ENCODE peak calls at places on chromosomes 13 and 19, in seven cellular contexts. J is GM06990, V is stomach, K is HFF-Myc, W is left ventricle myocardium inferior, S is nephron progenitor cell, O is uterus. I is an unnamed sample.

GRCh38 chr13:45621950-45622349 is 6.4 kb upstream of the ERICH6B start:
- DNase-seq in J (no peak), W (no peak), S (no peak), O (no peak), K (no peak), V (no peak), I (no peak)

GRCh38 chr19:40575326-40575725 is 1.3 kb upstream of the SHKBP1 start:
- DNase-seq in W (no peak), K (no peak), S (no peak), J (no peak), O (no peak), V (no peak), I (no peak)

GRCh38 chr19:40674291-40674690 is 16.2 kb downstream of the NUMBL start:
- DNase-seq in O (no peak), J (no peak), S (no peak), W (no peak), K (no peak), V (no peak), I (no peak)

GRCh38 chr19:3868770-3869456 is at the start of gene ZFR2:
- DNase-seq in W (no peak), J (no peak), V (no peak), O (no peak), S (peak; percentile 63), K (no peak), I (no peak)

GRCh38 chr13:52127378-52127777 is 1.5 kb downstream of the NEK5 start:
- DNase-seq in W (no peak), J (no peak), V (no peak), K (no peak), O (no peak), S (no peak), I (no peak)

GRCh38 chr19:10230904-10231623 is at the start of gene S1PR2:
- DNase-seq in W (peak; percentile 85), V (peak; percentile 73), O (peak; percentile 80), J (peak; percentile 90), K (no peak), S (peak; percentile 92), I (peak; percentile 71)

GRCh38 chr19:30228113-30228725 is 144.0 kb upstream of the ZNF536 start:
- DNase-seq in K (no peak), V (no peak), J (no peak), S (peak; percentile 72), W (no peak), O (no peak), I (no peak)

GRCh38 chr19:41426952-41427646 is at the start of gene B3GNT8:
- DNase-seq in K (no peak), V (peak; percentile 86), J (peak; percentile 51), S (peak; percentile 86), O (peak; percentile 84), W (peak; percentile 90), I (peak; percentile 77)

GRCh38 chr19:33132425-33132824 is 511 bp downstream of the WDR88 start:
- DNase-seq in O (no peak), J (no peak), V (no peak), K (no peak), S (no peak), W (no peak), I (no peak)

GRCh38 chr19:52527954-52528326 is 472 bp downstream of the ZNF808 start:
- DNase-seq in W (no peak), V (no peak), S (peak; percentile 45), O (peak; percentile 20), K (no peak), J (no peak), I (peak; percentile 26)

GRCh38 chr13:50691176-50691681 is 152.3 kb downstream of the DLEU7 start:
- DNase-seq in S (no peak), W (no peak), K (no peak), O (no peak), V (no peak), J (no peak), I (no peak)

GRCh38 chr19:53037101-53038097 is 7.1 kb upstream of the ERVV-2 start:
- DNase-seq in V (no peak), K (no peak), W (peak; percentile 37), J (no peak), S (peak; percentile 71), O (no peak), I (peak; percentile 40)

GRCh38 chr13:86572115-86572514 is 772.9 kb upstream of the SLITRK6 start:
- DNase-seq in J (no peak), S (no peak), O (no peak), K (no peak), W (no peak), V (no peak), I (no peak)

GRCh38 chr13:39866722-39867121 is 211.3 kb downstream of the COG6 start:
- DNase-seq in V (no peak), S (no peak), K (no peak), J (no peak), O (no peak), W (no peak), I (no peak)

GRCh38 chr13:39859898-39860297 is 204.4 kb downstream of the COG6 start:
- DNase-seq in S (no peak), V (no peak), K (no peak), W (no peak), J (no peak), O (no peak), I (no peak)

GRCh38 chr13:39862891-39863290 is 207.4 kb downstream of the COG6 start:
- DNase-seq in S (no peak), J (no peak), O (no peak), W (no peak), V (no peak), K (no peak), I (no peak)

GRCh38 chr13:39867807-39868206 is 212.3 kb downstream of the COG6 start:
- DNase-seq in K (no peak), V (no peak), W (no peak), S (no peak), O (no peak), J (no peak), I (no peak)

DNA sequence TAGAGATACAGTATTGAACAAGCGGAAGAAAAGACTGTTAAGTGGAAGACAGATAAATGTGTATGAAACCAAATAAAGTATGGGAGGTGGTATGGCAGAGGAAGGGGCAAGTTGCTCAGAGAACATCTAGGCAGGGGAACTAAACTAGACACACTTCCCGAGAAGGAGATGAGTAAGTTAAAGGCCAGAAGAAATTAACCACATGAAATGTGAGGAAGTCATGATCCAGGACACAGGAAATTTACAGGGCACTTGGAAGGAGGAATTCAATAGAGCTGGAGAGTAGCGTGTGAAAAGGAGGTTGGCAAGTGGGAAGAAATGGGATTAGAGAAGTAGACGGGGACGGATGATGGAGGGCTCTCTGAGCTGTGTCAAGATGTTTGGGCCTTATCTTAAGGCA is 208.8 kb downstream of the COG6 start:
- DNase-seq in O (no peak), J (no peak), S (no peak), K (no peak), W (no peak), V (no peak), I (no peak)
- TF ChIP-seq CTCF in O (no peak), J (no peak), S (no peak), K (no peak), W (no peak), V (no peak), I (no peak)

GRCh38 chr19:384801-385169 is 24.2 kb downstream of the C2CD4C start:
- DNase-seq in S (no peak), W (no peak), J (peak; percentile 59), V (no peak), O (no peak), K (no peak), I (no peak)

GRCh38 chr19:379796-380195 is 29.2 kb downstream of the C2CD4C start:
- DNase-seq in S (no peak), O (no peak), K (no peak), W (no peak), J (no peak), V (no peak), I (no peak)

GRCh38 chr19:387777-388176 is 21.2 kb downstream of the C2CD4C start:
- DNase-seq in J (no peak), K (no peak), S (no peak), W (no peak), O (no peak), V (no peak), I (no peak)

GRCh38 chr19:383040-383439 is 25.9 kb downstream of the C2CD4C start:
- DNase-seq in S (no peak), W (no peak), V (no peak), K (no peak), O (no peak), J (no peak), I (no peak)

DNA sequence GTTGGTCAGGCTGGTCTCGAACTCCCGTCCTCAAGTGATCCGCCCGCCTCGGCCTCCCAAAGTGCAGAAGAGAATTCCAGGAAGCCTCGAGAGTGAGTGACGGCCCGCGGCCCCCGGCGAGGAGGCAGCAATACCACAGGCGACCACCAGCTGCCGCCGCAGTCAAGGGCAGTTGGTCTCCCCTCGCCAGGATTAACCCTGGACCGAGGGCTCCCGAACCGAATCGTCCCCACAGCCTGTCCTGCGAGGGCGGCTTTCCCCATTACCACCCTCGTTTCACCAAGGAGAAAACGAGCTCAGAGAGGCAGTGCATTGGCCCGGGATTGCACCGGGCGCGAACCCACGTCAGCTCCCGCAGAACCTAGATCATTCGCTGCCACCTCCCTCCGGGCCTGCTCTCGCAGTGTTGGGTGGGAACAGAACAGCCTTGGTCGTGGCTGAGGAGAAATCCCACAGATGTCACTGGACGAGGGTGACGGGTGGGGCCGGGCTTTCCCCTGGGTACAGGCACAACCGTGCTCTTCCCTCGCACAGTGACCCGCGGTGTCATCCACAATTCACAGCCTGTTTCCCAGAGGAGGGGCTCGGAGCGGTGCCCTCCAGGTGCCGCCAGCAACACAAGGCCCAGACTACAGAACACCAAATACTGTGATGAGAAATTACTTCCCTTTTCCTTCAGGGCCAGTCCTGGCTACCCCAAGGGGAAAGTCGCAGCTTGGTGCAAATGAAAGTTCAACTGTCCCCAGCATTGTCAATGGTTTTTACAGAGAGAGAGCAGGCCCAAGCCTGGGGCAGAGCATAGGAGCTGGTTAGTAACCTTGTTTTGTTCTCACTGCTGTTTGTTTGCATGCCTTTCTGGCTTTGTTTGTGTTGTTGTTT is 24.8 kb downstream of the C2CD4C start:
- DNase-seq in O (no peak), K (no peak), W (no peak), J (no peak), V (peak; percentile 40), S (peak; percentile 65), I (peak; percentile 22)
- TF ChIP-seq CTCF in O (peak; percentile 48), K (peak; percentile 2), W (peak; percentile 77), J (no peak), V (peak; percentile 54), S (peak; percentile 73), I (peak; percentile 50)

GRCh38 chr13:71751074-71751473 is 115.9 kb downstream of the DACH1 start:
- DNase-seq in V (no peak), K (no peak), O (no peak), S (no peak), J (no peak), W (no peak), I (no peak)
- TF ChIP-seq CTCF in V (no peak), K (no peak), O (no peak), S (no peak), J (no peak), W (no peak), I (no peak)

GRCh38 chr13:104854007-104854406 is 1681.5 kb downstream of the EFNB2 start:
- DNase-seq in K (no peak), V (no peak), W (no peak), O (no peak), S (no peak), J (no peak), I (no peak)
- TF ChIP-seq CTCF in K (no peak), V (no peak), W (no peak), O (no peak), S (no peak), J (no peak), I (no peak)

GRCh38 chr13:106243011-106243410 is 292.5 kb downstream of the EFNB2 start:
- DNase-seq in K (no peak), O (no peak), J (no peak), W (no peak), V (no peak), S (no peak), I (no peak)
- TF ChIP-seq CTCF in K (no peak), O (no peak), J (no peak), W (no peak), V (no peak), S (no peak), I (no peak)